ENCODE peak calls at places on chromosomes 13 and 19, in four cellular contexts. W, F, V and P are unnamed samples.

GRCh38 chr19:42501733-42502132 is 26.5 kb downstream of the CEACAM1 start:
- DNase-seq in W (no peak), F (no peak), V (no peak), P (no peak)

GRCh38 chr13:42405665-42406390 is 133.9 kb downstream of the AKAP11 start:
- DNase-seq in W (no peak), F (peak), V (peak), P (no peak)

GRCh38 chr19:38665950-38666661 is 18.7 kb downstream of the ACTN4 start:
- DNase-seq in W (peak), F (peak), V (peak), P (peak)

GRCh38 chr13:20351279-20352022 is 119.3 kb upstream of the GJB6 start:
- DNase-seq in W (no peak), F (peak), V (no peak), P (no peak)

GRCh38 chr13:99323488-99323887 is 16.3 kb upstream of the GPR183 start:
- DNase-seq in W (no peak), F (peak), V (no peak), P (no peak)

GRCh38 chr13:94583926-94584325 is 12.0 kb downstream of the TGDS start:
- DNase-seq in W (no peak), F (no peak), V (no peak), P (no peak)

GRCh38 chr19:54576411-54576976 is 2.9 kb downstream of the LILRA2 start:
- DNase-seq in W (no peak), F (no peak), V (no peak), P (no peak)

GRCh38 chr19:35171730-35172129 is 17.2 kb downstream of the FXYD5 start:
- DNase-seq in W (no peak), F (no peak), V (no peak), P (no peak)

GRCh38 chr19:45798995-45799517 is 6.4 kb upstream of the DMWD start:
- DNase-seq in W (peak), F (peak), V (peak), P (peak)

GRCh38 chr13:111216166-111216960 is 101.3 kb downstream of the ARHGEF7 start:
- DNase-seq in W (peak), F (peak), V (peak), P (no peak)

GRCh38 chr13:64527561-64527960 is 2702.6 kb downstream of the PCDH9 start:
- DNase-seq in W (no peak), F (no peak), V (no peak), P (no peak)

GRCh38 chr13:51797664-51798488 is 6.1 kb downstream of the DHRS12 start:
- DNase-seq in W (peak), F (peak), V (peak), P (peak)

DNA sequence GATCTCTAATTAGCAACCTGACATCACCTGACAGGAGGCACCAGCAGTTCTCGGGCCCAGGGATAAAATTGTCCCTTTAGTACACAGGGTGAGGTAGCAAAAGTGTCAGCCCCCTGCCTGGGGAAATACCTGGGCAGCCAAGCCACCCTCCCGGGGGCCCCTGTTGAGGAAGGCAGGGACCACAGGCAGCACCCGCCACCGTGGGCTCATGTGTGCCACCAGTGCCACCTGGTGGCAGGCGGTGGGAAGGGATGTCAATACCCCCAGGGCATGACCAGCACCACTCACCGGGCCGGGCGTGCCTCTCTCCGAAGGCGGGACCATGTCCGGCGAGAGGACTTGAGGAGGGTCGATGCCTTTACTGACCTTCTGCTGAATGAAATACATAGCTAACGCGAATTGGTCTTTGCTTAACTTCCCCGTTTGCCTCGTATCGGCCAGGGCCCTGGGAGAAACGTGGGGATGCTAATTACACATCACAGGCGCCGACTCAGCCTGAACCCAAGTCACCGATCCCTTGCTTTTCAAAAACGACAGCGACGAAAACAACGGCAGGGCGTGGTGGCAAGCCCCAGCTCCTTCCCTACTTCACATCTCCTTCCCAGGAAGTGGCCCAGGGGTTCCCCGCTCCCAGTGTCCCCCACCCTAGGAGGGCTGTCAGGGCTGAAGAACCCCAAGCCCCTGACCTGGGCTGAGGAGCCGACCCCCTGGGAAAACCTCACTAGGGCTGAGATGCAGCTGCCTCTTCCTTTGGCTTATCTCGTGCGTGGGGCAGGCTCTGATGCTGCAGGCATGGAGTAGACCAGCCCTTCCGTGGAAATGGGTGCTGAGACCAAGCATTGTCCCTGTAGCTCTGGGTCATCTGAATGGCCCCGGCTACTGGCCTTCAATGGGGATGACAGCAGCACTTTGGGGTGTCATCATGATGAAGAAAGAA is 53.8 kb downstream of the EPS15L1 start:
- DNase-seq in W (peak), F (peak), V (peak), P (peak)
- TF ChIP-seq CTCF in W (peak), F (peak), V (peak), P (peak)

GRCh38 chr19:6199240-6199983 is 63.9 kb downstream of the ACSBG2 start:
- DNase-seq in W (peak), F (peak), V (peak), P (peak)
- TF ChIP-seq CTCF in W (no peak), F (peak), V (no peak), P (peak)

GRCh38 chr13:29956771-29957170 is 106.4 kb upstream of the UBL3 start:
- DNase-seq in W (no peak), F (no peak), V (no peak), P (no peak)
- TF ChIP-seq CTCF in W (no peak), F (no peak), V (no peak), P (no peak)

DNA sequence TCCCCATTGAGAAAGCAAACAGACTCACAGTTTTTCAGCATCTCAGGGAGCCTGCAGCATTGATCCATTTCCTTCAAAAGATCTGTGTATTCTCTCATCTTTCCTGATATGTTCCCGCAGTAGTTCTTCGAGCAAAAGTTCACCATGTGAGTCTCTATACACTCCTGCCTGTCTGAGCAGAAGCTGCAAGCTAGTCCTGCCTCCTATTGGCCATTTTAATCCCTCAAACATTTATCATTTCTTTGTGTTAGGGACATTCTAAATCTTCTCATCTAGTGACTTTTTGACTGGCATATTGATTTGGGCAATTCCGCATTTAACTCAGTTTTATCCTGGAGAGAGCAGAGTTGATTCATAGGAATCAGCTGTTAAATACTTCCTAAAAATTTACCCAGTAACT is 660.4 kb upstream of the KLF12 start:
- DNase-seq in W (no peak), F (no peak), V (no peak), P (no peak)
- TF ChIP-seq CTCF in W (no peak), F (peak), V (no peak), P (no peak)

GRCh38 chr13:36509369-36509768 is 77.1 kb downstream of the CCNA1 start:
- DNase-seq in W (no peak), F (no peak), V (no peak), P (peak)
- TF ChIP-seq CTCF in W (no peak), F (no peak), V (no peak), P (no peak)

DNA sequence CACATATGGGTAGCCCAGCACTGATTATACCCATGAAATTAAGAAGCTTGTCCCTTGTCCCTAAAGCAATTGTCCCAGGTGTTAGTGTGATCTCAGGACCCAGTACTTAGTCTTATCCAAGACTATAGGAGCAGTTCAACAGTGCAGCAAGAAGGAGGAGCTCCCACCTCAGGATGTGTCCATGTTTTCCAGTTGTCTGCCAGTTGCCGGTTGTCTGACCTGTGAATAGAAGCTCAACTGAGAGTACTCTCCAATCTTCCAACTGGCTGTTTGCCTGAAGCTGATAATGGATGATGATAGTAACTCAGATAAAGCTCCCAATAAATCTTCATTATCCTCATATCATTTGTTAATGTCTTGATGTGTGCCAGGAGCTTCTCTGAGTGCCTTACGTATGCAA is 107.2 kb upstream of the HTR2A start:
- DNase-seq in W (no peak), F (peak), V (no peak), P (no peak)
- TF ChIP-seq CTCF in W (no peak), F (no peak), V (no peak), P (no peak)

GRCh38 chr13:38223093-38223492 is 126.6 kb upstream of the UFM1 start:
- DNase-seq in W (no peak), F (peak), V (no peak), P (peak)
- TF ChIP-seq CTCF in W (no peak), F (no peak), V (no peak), P (no peak)

GRCh38 chr19:51367565-51368365 is 1.0 kb downstream of the CLDND2 start:
- DNase-seq in W (peak), F (peak), V (peak), P (peak)
- TF ChIP-seq CTCF in W (no peak), F (no peak), V (no peak), P (no peak)

DNA sequence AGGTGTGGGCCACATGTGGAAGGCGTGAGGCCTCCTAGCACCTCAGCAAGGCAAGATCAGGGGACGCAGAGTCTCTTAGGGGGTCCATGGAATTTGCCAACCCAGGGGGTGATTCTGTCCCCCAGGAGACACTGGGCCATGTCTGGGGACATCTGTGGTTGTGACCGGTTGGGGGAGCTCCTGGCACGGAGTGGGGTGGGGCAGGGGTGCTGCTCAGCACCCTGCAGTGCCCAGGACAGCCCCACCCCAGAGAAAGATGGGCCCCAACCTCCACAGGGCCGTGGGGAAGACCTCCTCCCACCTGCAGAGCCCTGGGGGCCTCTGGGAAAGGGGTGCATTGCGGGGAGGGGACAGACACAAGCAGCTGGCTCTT is 4.0 kb downstream of the MKNK2 start:
- DNase-seq in W (no peak), F (no peak), V (no peak), P (no peak)
- TF ChIP-seq CTCF in W (peak), F (no peak), V (no peak), P (no peak)